ENCODE peak calls at places on chromosomes 3 and 15, in ten cellular contexts. W is suprapubic skin, Z is transverse colon, Q is H1, R is GM12891, A is heart left ventricle, K is lower leg skin, C is HepG2, I is uterus, X is body of pancreas. V is an unnamed sample.

GRCh38 chr3:37668431-37668830 is 193.2 kb upstream of the CTDSPL start:
- DNase-seq in Z (no peak), Q (no peak), C (no peak), X (peak), I (peak), W (no peak), R (no peak), K (no peak), A (no peak), V (no peak)

GRCh38 chr3:62378329-62378789 is 5.0 kb upstream of the FEZF2 start:
- DNase-seq in X (no peak), C (no peak), K (no peak), Q (no peak), W (no peak), A (no peak), I (no peak), Z (no peak), R (no peak), V (no peak)

GRCh38 chr15:80059786-80060489 is 462 bp downstream of the ZFAND6 start:
- DNase-seq in W (peak), Z (peak), A (peak), R (peak), X (peak), K (no peak), Q (peak), C (peak), I (no peak), V (peak)

GRCh38 chr15:68503791-68504720 is 72.1 kb upstream of the ITGA11 start:
- DNase-seq in R (no peak), I (no peak), A (peak), K (peak), X (no peak), Z (no peak), W (peak), C (no peak), Q (no peak), V (no peak)

GRCh38 chr3:159881828-159882309 is 106.8 kb upstream of the IL12A start:
- DNase-seq in Q (no peak), K (no peak), I (no peak), W (no peak), R (no peak), X (no peak), Z (no peak), C (no peak), A (peak), V (no peak)

GRCh38 chr3:18394384-18394995 is 30.6 kb downstream of the SATB1 start:
- DNase-seq in A (no peak), W (no peak), K (no peak), X (no peak), I (no peak), R (no peak), C (no peak), Z (no peak), Q (no peak), V (no peak)

GRCh38 chr15:89401636-89402252 is 67.1 kb upstream of the POLG start:
- DNase-seq in Q (no peak), K (no peak), Z (no peak), X (no peak), W (no peak), R (no peak), I (no peak), C (no peak), A (no peak), V (no peak)

GRCh38 chr3:59818033-59818936 is 768.5 kb upstream of the CFAP20DC start:
- DNase-seq in X (peak), A (peak), Z (peak), I (peak), Q (no peak), C (no peak), K (peak), R (no peak), W (peak), V (no peak)

GRCh38 chr3:159234306-159234705 is 432.5 kb downstream of the MFSD1 start:
- DNase-seq in K (no peak), A (no peak), Z (no peak), X (no peak), W (no peak), C (no peak), I (no peak), R (no peak), Q (no peak), V (no peak)

GRCh38 chr3:64023187-64023860 is at the start of gene PSMD6:
- DNase-seq in Q (peak), A (peak), W (peak), R (peak), C (peak), X (peak), Z (peak), I (peak), K (peak), V (peak)

GRCh38 chr3:138939563-138940241 is 7.2 kb downstream of the FOXL2 start:
- DNase-seq in Z (no peak), X (no peak), A (no peak), R (no peak), Q (no peak), K (no peak), W (no peak), C (no peak), I (no peak), V (no peak)

GRCh38 chr3:30145281-30145680 is 461.1 kb upstream of the TGFBR2 start:
- DNase-seq in R (no peak), K (no peak), X (no peak), Q (no peak), C (no peak), W (no peak), A (no peak), Z (no peak), I (no peak), V (no peak)

GRCh38 chr3:43153189-43154083 is 47.6 kb upstream of the POMGNT2 start:
- DNase-seq in X (peak), A (no peak), Z (peak), Q (no peak), K (peak), I (peak), R (no peak), C (no peak), W (peak), V (no peak)

GRCh38 chr3:193829781-193830180 is 236.8 kb downstream of the OPA1 start:
- DNase-seq in A (no peak), K (peak), R (no peak), I (no peak), Z (peak), C (no peak), X (peak), Q (no peak), W (no peak), V (no peak)

GRCh38 chr3:110710605-110711004 is 361.0 kb upstream of the NECTIN3 start:
- DNase-seq in R (no peak), C (no peak), K (no peak), Q (no peak), W (no peak), X (peak), Z (no peak), A (no peak), I (no peak), V (no peak)

GRCh38 chr3:140180603-140181002 is 245.6 kb downstream of the CLSTN2 start:
- DNase-seq in Q (no peak), X (no peak), K (peak), Z (no peak), I (no peak), C (no peak), W (no peak), R (no peak), A (no peak), V (no peak)

GRCh38 chr3:131526801-131527347 is 24.1 kb upstream of the MRPL3 start:
- DNase-seq in A (peak), R (no peak), C (peak), Z (no peak), I (no peak), K (no peak), W (no peak), Q (no peak), X (peak), V (no peak)

GRCh38 chr3:10981961-10982360 is 10.6 kb upstream of the SLC6A1 start:
- DNase-seq in W (no peak), K (no peak), Z (no peak), C (no peak), I (no peak), A (no peak), Q (no peak), X (no peak), R (no peak), V (no peak)

GRCh38 chr3:71493372-71493771 is 90.2 kb downstream of the FOXP1 start:
- DNase-seq in K (no peak), I (no peak), W (no peak), R (no peak), X (no peak), Z (no peak), Q (no peak), C (no peak), A (no peak), V (no peak)

GRCh38 chr3:12224181-12225147 is 64.4 kb upstream of the PPARG start:
- DNase-seq in X (no peak), Z (peak), K (no peak), Q (no peak), C (peak), W (no peak), I (no peak), A (no peak), R (no peak), V (no peak)

GRCh38 chr3:13021141-13021933 is 51.9 kb downstream of the IQSEC1 start:
- DNase-seq in W (no peak), R (no peak), K (no peak), A (no peak), I (no peak), Q (no peak), Z (no peak), C (no peak), X (peak), V (peak)

GRCh38 chr3:78258798-78259197 is 1218.9 kb downstream of the ROBO2 start:
- DNase-seq in K (no peak), R (no peak), W (no peak), I (no peak), Z (no peak), A (no peak), Q (no peak), X (no peak), C (no peak), V (no peak)

GRCh38 chr3:130384547-130384946 is 39.1 kb downstream of the COL6A5 start:
- DNase-seq in K (no peak), Z (no peak), X (no peak), C (no peak), Q (no peak), W (no peak), A (no peak), I (no peak), R (no peak), V (no peak)

DNA sequence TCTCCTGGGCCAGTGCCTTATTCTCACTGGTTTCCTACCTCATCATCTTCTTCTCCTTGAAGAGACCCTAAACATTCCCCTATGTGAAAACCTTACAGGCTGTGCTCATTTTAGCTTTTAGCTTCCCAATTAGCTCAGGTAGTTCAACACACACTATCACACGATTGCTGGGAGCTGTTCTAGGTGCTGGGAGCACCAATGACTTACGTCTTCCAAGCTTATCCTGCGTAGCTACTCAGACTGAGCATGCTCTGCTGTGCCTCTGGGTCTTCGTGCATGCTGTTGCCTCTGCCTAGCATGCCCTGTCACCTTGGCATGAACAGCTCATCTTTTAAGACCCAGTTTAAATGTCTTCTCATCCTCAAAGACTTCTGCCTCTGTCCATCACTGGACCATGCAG is 55.7 kb upstream of the APEH start:
- DNase-seq in R (no peak), K (no peak), C (no peak), W (no peak), X (no peak), Z (no peak), Q (no peak), I (no peak), A (no peak), V (no peak)
- TF ChIP-seq POLR2A in R (no peak), K (no peak), C (no peak), W (no peak), X (no peak), Z (no peak), Q (no peak), I (no peak), A (no peak), V (no peak)

GRCh38 chr3:115330406-115330805 is 183.3 kb upstream of the ZBTB20 start:
- DNase-seq in C (no peak), Z (no peak), W (no peak), A (no peak), I (no peak), K (no peak), R (no peak), Q (no peak), X (no peak), V (no peak)
- TF ChIP-seq POLR2A in C (no peak), Z (no peak), W (no peak), A (no peak), I (no peak), K (no peak), R (no peak), Q (no peak), X (no peak), V (no peak)

DNA sequence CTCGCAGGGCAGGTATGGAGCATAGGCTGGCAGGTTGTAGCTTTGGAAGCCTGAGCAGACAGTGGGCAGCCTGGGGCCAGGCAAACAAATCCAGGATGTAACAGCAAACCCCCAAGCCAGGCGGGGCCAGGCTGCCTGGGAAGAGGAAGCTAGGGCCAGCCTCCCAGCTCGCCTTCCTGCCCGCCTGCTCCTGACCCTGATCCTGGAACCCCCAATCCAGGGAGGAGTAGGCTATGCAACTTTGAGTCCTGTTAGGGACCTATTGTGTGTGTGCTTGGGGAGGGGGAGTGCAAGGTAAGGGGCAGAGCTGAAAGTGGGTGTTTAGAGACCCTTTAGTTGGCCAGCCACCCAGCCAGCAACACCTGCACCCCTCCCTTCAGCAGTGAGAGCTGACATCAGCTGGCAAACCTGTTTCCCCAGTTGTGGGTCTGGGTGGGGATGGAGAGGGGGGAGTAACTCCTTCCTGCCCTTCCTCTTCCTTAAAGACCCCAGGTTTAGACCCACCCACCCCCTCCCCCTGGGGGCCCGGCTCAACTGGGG is 2.5 kb downstream of the NBEAL2 start:
- DNase-seq in Z (peak), W (no peak), C (no peak), I (no peak), K (peak), Q (no peak), X (no peak), A (peak), R (no peak), V (no peak)
- TF ChIP-seq POLR2A in Z (peak), W (no peak), C (no peak), I (no peak), K (no peak), Q (no peak), X (peak), A (no peak), R (no peak), V (peak)

GRCh38 chr15:82985688-82986441 is at the start of gene RAMAC:
- DNase-seq in I (peak), Q (peak), K (peak), A (peak), Z (peak), X (peak), R (peak), W (peak), C (peak), V (peak)
- TF ChIP-seq POLR2A in I (no peak), Q (peak), K (no peak), A (no peak), Z (peak), X (peak), R (peak), W (peak), C (peak), V (peak)

DNA sequence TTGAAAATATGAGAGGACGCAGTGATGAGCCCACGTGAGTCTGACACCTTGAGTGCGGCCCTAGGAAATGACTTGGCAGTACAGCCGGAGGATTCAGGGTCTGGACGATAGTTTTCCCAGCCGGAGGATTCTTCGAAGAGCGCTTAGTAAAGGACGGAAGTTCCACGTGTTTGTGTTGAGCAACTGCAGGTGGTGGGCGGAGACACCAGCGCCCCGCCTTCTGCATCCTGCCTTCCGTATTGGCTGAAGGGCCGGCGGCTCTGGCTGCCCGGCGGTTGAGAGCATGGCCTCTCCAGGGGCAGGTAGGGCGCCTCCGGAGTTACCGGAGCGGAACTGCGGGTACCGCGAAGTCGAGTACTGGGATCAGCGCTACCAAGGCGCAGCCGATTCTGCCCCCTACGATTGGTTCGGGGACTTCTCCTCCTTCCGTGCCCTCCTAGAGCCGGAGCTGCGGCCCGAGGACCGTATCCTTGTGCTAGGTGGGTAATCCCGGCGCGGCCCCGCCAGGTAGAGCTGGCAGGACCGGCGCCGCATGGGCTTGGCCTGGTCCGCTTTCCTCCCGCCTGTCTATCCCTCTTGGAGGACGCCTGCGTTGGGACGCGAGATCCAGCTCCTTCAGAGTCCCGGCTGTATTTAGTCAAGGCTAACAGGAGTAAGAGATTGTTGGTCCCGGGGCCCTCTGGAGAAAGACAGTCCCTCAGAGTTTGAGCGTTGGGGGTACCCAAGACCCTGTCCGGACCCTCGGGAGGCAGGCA is at the start of gene EEF1AKMT4:
- DNase-seq in C (peak), X (peak), W (peak), K (peak), Q (peak), I (peak), R (peak), Z (peak), A (peak), V (peak)
- TF ChIP-seq POLR2A in C (no peak), X (peak), W (no peak), K (no peak), Q (peak), I (no peak), R (no peak), Z (no peak), A (no peak), V (peak)

GRCh38 chr3:198092276-198092675 is 132.3 kb downstream of the LMLN start:
- DNase-seq in R (no peak), W (no peak), Z (no peak), A (no peak), C (no peak), K (no peak), I (no peak), X (no peak), Q (no peak), V (no peak)
- TF ChIP-seq POLR2A in R (no peak), W (no peak), Z (no peak), A (no peak), C (no peak), K (no peak), I (no peak), X (no peak), Q (no peak), V (no peak)

GRCh38 chr3:50600841-50601591 is 10.6 kb downstream of the CISH start:
- DNase-seq in X (peak), I (peak), W (peak), R (no peak), K (peak), Z (peak), A (peak), Q (no peak), C (peak), V (no peak)
- TF ChIP-seq POLR2A in X (peak), I (no peak), W (no peak), R (no peak), K (no peak), Z (peak), A (no peak), Q (no peak), C (peak), V (no peak)

V was measured in GM12892.